ENCODE peak calls at places on chromosomes 2 and 18, in four cellular contexts. T is neural progenitor cell, B is uterus, S is GM23338. C is an unnamed sample.

GRCh38 chr18:30987479-30988241 is 54.9 kb downstream of the DSC3 start:
- DNase-seq in T (no peak), B (no peak), S (no peak), C (no peak)

GRCh38 chr2:46689993-46690392 is 210.6 kb downstream of the TMEM247 start:
- DNase-seq in T (no peak), B (no peak), S (no peak), C (no peak)

GRCh38 chr2:26169681-26170414 is 3.0 kb upstream of the GAREM2 start:
- DNase-seq in T (no peak), B (no peak), S (no peak), C (no peak)

GRCh38 chr2:236970656-236971010 is 115.1 kb upstream of the COPS8 start:
- DNase-seq in T (no peak), B (no peak), S (no peak), C (no peak)

GRCh38 chr2:29000481-29000880 is 19.4 kb downstream of the TOGARAM2 start:
- DNase-seq in T (no peak), B (no peak), S (no peak), C (peak; percentile 60)

GRCh38 chr2:24984912-24985311 is 13.2 kb upstream of the DNAJC27 start:
- DNase-seq in T (peak; percentile 64), B (peak; percentile 32), S (peak; percentile 22), C (no peak)

GRCh38 chr2:165874445-165875039 is 79.0 kb downstream of the TTC21B start:
- DNase-seq in T (peak; percentile 72), B (no peak), S (peak; percentile 88), C (no peak)

GRCh38 chr2:158691619-158692018 is 103.5 kb upstream of the DAPL1 start:
- DNase-seq in T (no peak), B (no peak), S (no peak), C (no peak)

GRCh38 chr18:3103576-3103975 is 90.6 kb upstream of the LPIN2 start:
- DNase-seq in T (no peak), B (no peak), S (no peak), C (no peak)

GRCh38 chr18:50151876-50152275 is 43.1 kb downstream of the MYO5B start:
- DNase-seq in T (no peak), B (no peak), S (no peak), C (no peak)

GRCh38 chr2:225668606-225669266 is 269.2 kb downstream of the NYAP2 start:
- DNase-seq in T (peak; percentile 62), B (peak; percentile 47), S (peak; percentile 69), C (no peak)

GRCh38 chr2:167862787-167863186 is 384.6 kb downstream of the STK39 start:
- DNase-seq in T (no peak), B (no peak), S (no peak), C (no peak)

GRCh38 chr2:46644690-46645385 is 165.5 kb downstream of the TMEM247 start:
- DNase-seq in T (no peak), B (no peak), S (no peak), C (no peak)

GRCh38 chr18:13461488-13461887 is 242.9 kb downstream of the LDLRAD4 start:
- DNase-seq in T (no peak), B (no peak), S (no peak), C (no peak)

GRCh38 chr2:111226797-111227700 is 106.3 kb downstream of the BCL2L11 start:
- DNase-seq in T (no peak), B (no peak), S (no peak), C (no peak)

GRCh38 chr2:112674229-112674628 is 28.5 kb downstream of the SLC20A1 start:
- DNase-seq in T (no peak), B (peak; percentile 71), S (no peak), C (no peak)

GRCh38 chr2:241001413-241002274 is 3.2 kb downstream of the SNED1 start:
- DNase-seq in T (no peak), B (no peak), S (no peak), C (no peak)

GRCh38 chr2:181047829-181048228 is 67.4 kb downstream of the UBE2E3 start:
- DNase-seq in T (no peak), B (no peak), S (peak; percentile 31), C (no peak)

GRCh38 chr18:58669731-58670379 is 1.4 kb upstream of the MALT1 start:
- DNase-seq in T (no peak), B (no peak), S (no peak), C (no peak)

GRCh38 chr2:217076651-217077232 is 216.9 kb upstream of the TNP1 start:
- DNase-seq in T (no peak), B (no peak), S (no peak), C (no peak)

GRCh38 chr2:132383956-132384355 is 32.6 kb upstream of the GPR39 start:
- DNase-seq in T (peak; percentile 18), B (no peak), S (no peak), C (no peak)

GRCh38 chr2:66573412-66573811 is 138.5 kb downstream of the MEIS1 start:
- DNase-seq in T (peak; percentile 60), B (no peak), S (peak; percentile 84), C (no peak)

GRCh38 chr2:9984217-9984739 is 32.8 kb downstream of the GRHL1 start:
- DNase-seq in T (peak; percentile 53), B (no peak), S (peak; percentile 78), C (no peak)

GRCh38 chr2:63888490-63889402 is 47.0 kb downstream of the UGP2 start:
- DNase-seq in T (peak; percentile 74), B (no peak), S (peak; percentile 65), C (peak; percentile 9)

GRCh38 chr2:162113771-162114168 is 38.3 kb downstream of the GCG start:
- DNase-seq in T (no peak), B (no peak), S (peak; percentile 2), C (no peak)

GRCh38 chr2:218478544-218478943 is 59.6 kb downstream of the VIL1 start:
- DNase-seq in T (no peak), B (no peak), S (no peak), C (no peak)

GRCh38 chr2:84442888-84443287 is 16.2 kb downstream of the SUCLG1 start:
- DNase-seq in T (no peak), B (no peak), S (no peak), C (no peak)

GRCh38 chr2:197209742-197210408 is 100.7 kb downstream of the ANKRD44 start:
- DNase-seq in T (no peak), B (no peak), S (no peak), C (peak; percentile 34)

GRCh38 chr2:47676236-47676635 is 106.7 kb upstream of the MSH6 start:
- DNase-seq in T (no peak), B (no peak), S (no peak), C (no peak)

GRCh38 chr18:13543811-13544732 is 182.3 kb downstream of the FAM210A start:
- DNase-seq in T (no peak), B (no peak), S (no peak), C (no peak)

DNA sequence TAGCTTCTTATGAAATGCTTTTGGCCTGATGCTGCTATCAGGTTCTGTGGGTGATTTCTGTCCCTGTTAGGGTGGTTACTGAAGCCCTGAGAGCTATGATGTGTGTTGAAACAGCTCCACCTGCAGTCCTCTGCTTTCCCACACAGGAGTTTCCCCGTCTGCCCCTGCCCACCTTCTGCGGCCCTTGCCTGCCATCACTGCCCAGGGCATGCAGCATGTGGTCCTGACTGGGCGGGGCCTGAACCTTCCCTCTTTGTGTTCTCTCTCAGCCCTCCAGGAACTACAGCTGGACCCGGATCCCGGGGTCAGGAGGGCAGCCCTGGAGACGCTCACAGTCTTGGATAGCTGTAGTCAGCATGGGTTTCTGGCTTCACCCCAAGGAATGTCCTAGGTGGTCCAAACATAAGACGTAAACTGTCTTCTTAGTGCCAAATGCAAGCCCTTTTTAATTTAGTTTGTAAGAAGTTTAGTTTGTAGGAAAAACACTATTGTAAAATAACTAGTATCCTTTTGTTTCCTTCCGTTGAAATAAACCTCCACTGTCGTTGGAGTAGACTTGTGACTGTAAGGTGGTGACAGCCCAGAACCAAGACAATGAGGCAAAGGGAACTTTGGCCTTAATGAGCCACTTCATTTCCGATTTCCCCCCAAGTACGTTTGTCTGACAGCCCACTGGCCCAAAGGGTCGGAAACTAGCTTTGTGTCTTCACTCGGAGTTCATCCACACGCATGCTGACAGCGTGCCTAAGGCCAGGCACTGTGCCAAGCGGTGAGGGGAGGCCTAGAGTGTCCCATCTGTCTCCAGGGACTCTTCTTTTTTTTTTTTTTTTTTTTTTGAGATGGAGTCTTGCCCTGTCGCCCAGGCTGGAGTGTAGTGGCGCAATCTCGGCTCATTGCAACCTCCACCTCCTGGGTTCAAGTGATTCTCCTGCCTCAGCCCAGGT is 21.2 kb downstream of the HJURP start:
- DNase-seq in T (peak; percentile 85), B (no peak), S (peak; percentile 87), C (peak; percentile 12)
- H3K4me3 ChIP-seq in T (no peak overlapping the region), B (no peak overlapping the region), S (no peak overlapping the region), C (no peak overlapping the region)

GRCh38 chr2:11629851-11630250 is 40.1 kb downstream of the NTSR2 start:
- DNase-seq in T (no peak), B (no peak), S (no peak), C (no peak)
- H3K4me3 ChIP-seq in T (no peak overlapping the region), B (no peak overlapping the region), S (no peak overlapping the region), C (no peak overlapping the region)

GRCh38 chr18:5627756-5628511 is 84.1 kb upstream of the EPB41L3 start:
- DNase-seq in T (no peak), B (no peak), S (peak; percentile 28), C (no peak)
- H3K4me3 ChIP-seq in T (peak overlapping the region; percentile 73), B (peak overlapping the region; percentile 40), S (peak overlapping the region; percentile 80), C (no peak overlapping the region)

GRCh38 chr18:33957705-33958104 is 267.0 kb downstream of the NOL4 start:
- DNase-seq in T (no peak), B (no peak), S (no peak), C (no peak)
- H3K4me3 ChIP-seq in T (no peak overlapping the region), B (no peak overlapping the region), S (no peak overlapping the region), C (no peak overlapping the region)

GRCh38 chr18:48442761-48443160 is 33.6 kb upstream of the ZBTB7C start:
- DNase-seq in T (no peak), B (no peak), S (no peak), C (no peak)

GRCh38 chr18:48440924-48441323 is 31.7 kb upstream of the ZBTB7C start:
- DNase-seq in T (no peak), B (no peak), S (no peak), C (no peak)

GRCh38 chr18:48445540-48445939 is 36.4 kb upstream of the ZBTB7C start:
- DNase-seq in T (peak; percentile 84), B (peak; percentile 56), S (peak; percentile 91), C (peak; percentile 30)

GRCh38 chr18:48436907-48437306 is 27.7 kb upstream of the ZBTB7C start:
- DNase-seq in T (no peak), B (no peak), S (no peak), C (no peak)

GRCh38 chr18:48441405-48441881 is 32.3 kb upstream of the ZBTB7C start:
- DNase-seq in T (no peak), B (peak; percentile 58), S (no peak), C (no peak)
- H3K4me3 ChIP-seq in T (no peak overlapping the region), B (no peak overlapping the region), S (no peak overlapping the region), C (no peak overlapping the region)

C was measured in CD8-positive, alpha-beta memory T cell.